ENCODE peak calls at places on chromosome 6, in eight cellular contexts. V, U, N, J, H, T, R and S are unnamed samples.

GRCh38 chr6:44223471-44224153 is at the start of gene SLC29A1:
- DNase-seq in R (peak; percentile 60), J (no peak), T (peak; percentile 60), N (peak; percentile 89), H (peak; percentile 76), U (peak; percentile 43), V (peak; percentile 48), S (no peak)

GRCh38 chr6:23659125-23659524 is 466.9 kb upstream of the NRSN1 start:
- DNase-seq in T (peak; percentile 21), N (no peak), H (no peak), J (no peak), V (no peak), R (no peak), U (peak; percentile 11), S (no peak)

GRCh38 chr6:40719671-40720374 is 132.7 kb upstream of the LRFN2 start:
- DNase-seq in U (no peak), J (no peak), T (peak; percentile 22), V (no peak), N (no peak), R (no peak), H (no peak), S (no peak)

GRCh38 chr6:170130201-170130621 is 160.7 kb downstream of the DLL1 start:
- DNase-seq in V (no peak), J (no peak), R (no peak), U (no peak), H (no peak), N (peak; percentile 77), T (no peak), S (no peak)

GRCh38 chr6:25449774-25450173 is 170.6 kb downstream of the CARMIL1 start:
- DNase-seq in R (no peak), V (no peak), H (no peak), J (peak; percentile 7), U (no peak), N (no peak), T (peak; percentile 3), S (no peak)

GRCh38 chr6:157251565-157252247 is 71.6 kb downstream of the TMEM242 start:
- DNase-seq in U (no peak), J (no peak), N (no peak), V (peak; percentile 13), H (no peak), T (no peak), R (no peak), S (no peak)

GRCh38 chr6:326896-327537 is 34.7 kb downstream of the DUSP22 start:
- DNase-seq in R (no peak), U (no peak), V (no peak), H (no peak), T (no peak), N (no peak), J (no peak), S (no peak)

GRCh38 chr6:63859520-63859919 is 223.9 kb downstream of the PHF3 start:
- DNase-seq in N (no peak), U (no peak), T (no peak), R (no peak), V (no peak), J (no peak), H (no peak), S (no peak)